ENCODE peak calls at places on chromosomes 1 and 21, in seven cellular contexts. W, P, N, L, V, C and G are unnamed samples.

GRCh38 chr1:221347706-221348105 is 394.2 kb downstream of the DUSP10 start:
- DNase-seq in L (no peak), C (no peak), P (no peak), V (no peak), W (no peak), N (no peak), G (no peak)

GRCh38 chr1:42741706-42742105 is 1.7 kb upstream of the CLDN19 start:
- DNase-seq in N (no peak), C (no peak), V (no peak), L (no peak), W (no peak), P (no peak), G (no peak)

GRCh38 chr1:232445361-232446106 is 184.4 kb downstream of the SIPA1L2 start:
- DNase-seq in N (no peak), C (no peak), P (no peak), L (no peak), W (no peak), V (no peak), G (no peak)

GRCh38 chr1:2585318-2586092 is 1.1 kb upstream of the PRXL2B start:
- DNase-seq in P (peak; percentile 68), W (peak; percentile 75), L (peak; percentile 69), N (peak; percentile 79), C (peak; percentile 33), V (peak; percentile 36), G (no peak)

GRCh38 chr1:235642943-235643371 is 6.6 kb downstream of the GNG4 start:
- DNase-seq in P (no peak), N (no peak), W (no peak), V (no peak), L (no peak), C (no peak), G (no peak)

GRCh38 chr1:32801096-32801713 is 16.0 kb downstream of the YARS1 start:
- DNase-seq in C (no peak), N (peak; percentile 29), V (no peak), L (no peak), P (no peak), W (no peak), G (no peak)

GRCh38 chr21:29334717-29335428 is 36.2 kb downstream of the BACH1 start:
- DNase-seq in C (peak; percentile 43), N (no peak), P (no peak), L (no peak), W (no peak), V (no peak), G (no peak)

GRCh38 chr1:160570847-160571246 is 8.4 kb downstream of the CD84 start:
- DNase-seq in L (no peak), N (no peak), W (no peak), C (no peak), P (no peak), V (no peak), G (no peak)

GRCh38 chr1:183783342-183783741 is 21.6 kb upstream of the RGL1 start:
- DNase-seq in N (no peak), W (no peak), V (no peak), C (peak; percentile 54), L (no peak), P (no peak), G (no peak)

GRCh38 chr1:166603296-166603695 is 236.0 kb upstream of the POGK start:
- DNase-seq in V (no peak), P (no peak), N (no peak), C (no peak), W (no peak), L (no peak), G (no peak)

GRCh38 chr1:164759945-164760584 is 201.1 kb downstream of the PBX1 start:
- DNase-seq in L (no peak), N (no peak), P (no peak), C (no peak), V (no peak), W (no peak), G (no peak)

GRCh38 chr1:80536464-80536863 is 1264.3 kb upstream of the ADGRL2 start:
- DNase-seq in L (no peak), C (no peak), N (no peak), V (no peak), P (no peak), W (no peak), G (no peak)

GRCh38 chr1:87331319-87332269 is 2.9 kb downstream of the LMO4 start:
- DNase-seq in V (peak; percentile 79), C (peak; percentile 48), L (peak; percentile 51), W (peak; percentile 81), N (peak; percentile 76), P (peak; percentile 86), G (no peak)

GRCh38 chr1:204190212-204191211 is 5.8 kb downstream of the KISS1 start:
- DNase-seq in P (no peak), C (no peak), L (no peak), V (no peak), N (no peak), W (no peak), G (peak; percentile 16)

GRCh38 chr1:47809301-47810084 is 187.7 kb downstream of the TRABD2B start:
- DNase-seq in C (no peak), V (no peak), P (no peak), L (no peak), W (no peak), N (no peak), G (no peak)

GRCh38 chr1:3352084-3352951 is 102.1 kb upstream of the ARHGEF16 start:
- DNase-seq in L (no peak), W (no peak), C (peak; percentile 80), P (no peak), V (peak; percentile 35), N (no peak), G (no peak)

GRCh38 chr1:213055087-213055591 is 4.1 kb downstream of the RPS6KC1 start:
- DNase-seq in N (no peak), C (no peak), L (no peak), W (no peak), V (no peak), P (no peak), G (no peak)

GRCh38 chr1:42551150-42551549 is 88.1 kb downstream of the CCDC30 start:
- DNase-seq in V (no peak), W (no peak), C (no peak), L (no peak), N (no peak), P (no peak), G (no peak)

GRCh38 chr1:99970713-99971255 is 988 bp downstream of the SLC35A3 start:
- DNase-seq in N (no peak), P (no peak), W (no peak), V (no peak), C (no peak), L (no peak), G (no peak)

GRCh38 chr1:108121361-108122143 is 78.6 kb downstream of the SLC25A24 start:
- DNase-seq in N (no peak), V (no peak), L (no peak), P (peak; percentile 42), C (no peak), W (no peak), G (no peak)

GRCh38 chr1:45870500-45870899 is 67.1 kb downstream of the MAST2 start:
- DNase-seq in V (no peak), N (no peak), C (no peak), P (no peak), W (no peak), L (no peak), G (no peak)

GRCh38 chr1:24688621-24689195 is 45.6 kb downstream of the SRRM1 start:
- DNase-seq in N (peak; percentile 58), C (peak; percentile 64), L (peak; percentile 48), W (peak; percentile 81), V (peak; percentile 54), P (peak; percentile 70), G (no peak)

GRCh38 chr1:41360074-41361027 is 883 bp upstream of the FOXO6 start:
- DNase-seq in P (no peak), N (no peak), W (no peak), L (no peak), V (no peak), C (no peak), G (no peak)

GRCh38 chr1:61244114-61244513 is 161.8 kb downstream of the NFIA start:
- DNase-seq in N (no peak), L (no peak), W (no peak), V (peak; percentile 19), C (no peak), P (no peak), G (peak; percentile 27)

GRCh38 chr1:63545780-63546179 is 22.5 kb downstream of the EFCAB7 start:
- DNase-seq in W (no peak), P (no peak), V (no peak), C (no peak), L (no peak), N (no peak), G (no peak)

GRCh38 chr1:81559662-81560350 is 240.9 kb upstream of the ADGRL2 start:
- DNase-seq in P (no peak), C (no peak), V (no peak), N (no peak), W (no peak), L (no peak), G (no peak)
- TF ChIP-seq CTCF in P (peak; percentile 32), C (no peak), V (peak; percentile 43), N (no peak), W (no peak), L (no peak), G (peak; percentile 14)

GRCh38 chr1:110433803-110434202 is 17.1 kb upstream of the PROK1 start:
- DNase-seq in W (no peak), V (no peak), P (peak; percentile 47), N (no peak), C (peak; percentile 17), L (no peak), G (no peak)
- TF ChIP-seq CTCF in W (no peak), V (no peak), P (peak; percentile 50), N (no peak), C (peak; percentile 15), L (no peak), G (no peak)

DNA sequence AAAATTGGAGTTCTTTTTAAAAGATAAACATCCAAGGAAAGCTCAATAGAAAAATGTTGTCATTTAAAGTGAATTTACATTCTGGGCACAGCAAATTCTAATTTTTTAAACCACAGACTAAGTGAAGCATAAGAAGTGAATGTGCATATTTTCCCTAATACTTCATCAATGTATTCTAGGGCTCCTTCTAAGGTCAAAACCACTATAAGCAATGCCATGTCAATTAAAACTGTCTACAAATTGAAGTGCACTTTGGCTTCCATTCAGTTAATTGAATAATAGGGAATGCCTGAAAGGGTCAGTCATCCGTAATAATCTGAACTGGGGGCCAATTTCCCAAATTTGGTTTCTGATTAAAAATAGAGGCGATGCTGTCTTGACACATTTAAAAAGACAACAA is 660.5 kb upstream of the B3GALT2 start:
- DNase-seq in P (no peak), C (no peak), W (no peak), L (no peak), V (no peak), N (no peak), G (no peak)
- TF ChIP-seq CTCF in P (no peak), C (no peak), W (no peak), L (no peak), V (no peak), N (no peak), G (no peak)

DNA sequence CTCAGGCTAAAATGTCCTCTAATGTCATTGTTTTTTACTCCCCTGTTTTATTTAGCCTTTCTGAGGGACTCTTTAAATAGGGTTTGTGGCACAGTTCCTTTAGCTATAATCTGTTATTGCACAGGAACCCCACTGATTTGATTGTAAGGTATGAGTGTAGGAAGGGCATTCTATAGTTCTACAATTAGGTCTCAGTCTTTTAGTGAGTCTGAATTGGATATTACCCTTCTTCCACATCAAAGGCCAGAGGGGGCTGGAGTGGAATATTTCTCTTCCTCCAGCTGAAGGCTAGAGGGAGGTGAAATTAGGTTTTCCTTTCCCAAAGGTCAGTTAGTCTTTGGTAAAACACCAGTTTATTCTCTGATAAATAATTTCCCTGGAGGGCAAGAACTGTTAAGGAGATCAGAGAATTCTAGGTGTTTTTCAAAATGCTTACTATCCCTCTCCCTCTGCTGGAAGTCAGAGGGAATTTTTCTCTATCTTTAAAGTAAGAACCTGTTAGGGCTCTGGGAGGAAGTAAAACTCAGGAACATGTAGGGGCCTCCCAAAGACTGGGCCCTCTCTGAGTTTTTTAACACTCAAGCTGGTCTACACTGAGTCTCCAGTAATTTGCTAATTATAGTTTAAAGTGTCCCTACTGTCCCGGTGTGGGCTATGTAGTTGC is 176.3 kb upstream of the ZNHIT6 start:
- DNase-seq in N (no peak), L (no peak), W (peak; percentile 4), C (peak; percentile 12), V (no peak), P (no peak), G (no peak)
- TF ChIP-seq CTCF in N (no peak), L (no peak), W (no peak), C (peak; percentile 53), V (peak; percentile 12), P (peak; percentile 34), G (peak; percentile 51)